ENCODE peak calls at places on chromosomes 1 and 21, in seven cellular contexts. One of them, this sample, is unnamed. For H3K79me1, the result is how much of the 10 kb centered on the place peaks cover.

GRCh38 chr1:114040273-114041043 is 61.2 kb downstream of the OLFML3 start:
- DNase-seq in IMR-90: no peak
- DNase-seq in H1: no peak
- DNase-seq in mesenchymal stem cell: peak
- DNase-seq in neuronal stem cell: no peak
- DNase-seq in mesendoderm: no peak
- DNase-seq in H9: no peak
- DNase-seq in this sample: no peak

GRCh38 chr1:16021681-16022080 is at the start of gene CLCNKA:
- DNase-seq in mesenchymal stem cell: no peak
- DNase-seq in H1: no peak
- DNase-seq in mesendoderm: no peak
- DNase-seq in neuronal stem cell: no peak
- DNase-seq in IMR-90: no peak
- DNase-seq in H9: no peak
- DNase-seq in this sample: no peak

GRCh38 chr1:153384996-153385580 is 5.8 kb downstream of the S100A8 start:
- DNase-seq in neuronal stem cell: no peak
- DNase-seq in H1: no peak
- DNase-seq in mesenchymal stem cell: no peak
- DNase-seq in mesendoderm: no peak
- DNase-seq in H9: peak
- DNase-seq in IMR-90: no peak
- DNase-seq in this sample: no peak

GRCh38 chr1:17010601-17011438 is 908 bp downstream of the ATP13A2 start:
- DNase-seq in H9: no peak
- DNase-seq in IMR-90: peak
- DNase-seq in neuronal stem cell: no peak
- DNase-seq in mesenchymal stem cell: peak
- DNase-seq in mesendoderm: peak
- DNase-seq in H1: no peak
- DNase-seq in this sample: no peak

GRCh38 chr1:150836129-150836773 is 28.2 kb upstream of the CTSK start:
- DNase-seq in mesendoderm: no peak
- DNase-seq in H9: no peak
- DNase-seq in IMR-90: peak
- DNase-seq in mesenchymal stem cell: no peak
- DNase-seq in H1: no peak
- DNase-seq in neuronal stem cell: no peak
- DNase-seq in this sample: no peak

GRCh38 chr1:63041660-63042059 is 257.7 kb downstream of the ATG4C start:
- DNase-seq in mesenchymal stem cell: no peak
- DNase-seq in neuronal stem cell: no peak
- DNase-seq in H9: no peak
- DNase-seq in IMR-90: no peak
- DNase-seq in H1: no peak
- DNase-seq in mesendoderm: no peak
- DNase-seq in this sample: no peak

GRCh38 chr1:75521658-75522057 is 89.3 kb downstream of the SLC44A5 start:
- DNase-seq in IMR-90: no peak
- DNase-seq in neuronal stem cell: no peak
- DNase-seq in mesendoderm: no peak
- DNase-seq in H1: no peak
- DNase-seq in mesenchymal stem cell: no peak
- DNase-seq in H9: no peak
- DNase-seq in this sample: no peak

GRCh38 chr1:6027591-6027990 is 18.1 kb upstream of the KCNAB2 start:
- DNase-seq in neuronal stem cell: no peak
- DNase-seq in H9: no peak
- DNase-seq in H1: no peak
- DNase-seq in mesenchymal stem cell: no peak
- DNase-seq in IMR-90: no peak
- DNase-seq in mesendoderm: no peak
- DNase-seq in this sample: no peak

GRCh38 chr1:203629509-203630082 is 3.0 kb downstream of the ATP2B4 start:
- DNase-seq in neuronal stem cell: no peak
- DNase-seq in H1: no peak
- DNase-seq in IMR-90: peak
- DNase-seq in mesenchymal stem cell: peak
- DNase-seq in mesendoderm: peak
- DNase-seq in H9: peak
- DNase-seq in this sample: peak

GRCh38 chr1:24955161-24955560 is 25.1 kb upstream of the RUNX3 start:
- DNase-seq in H1: no peak
- DNase-seq in IMR-90: peak
- DNase-seq in neuronal stem cell: no peak
- DNase-seq in H9: no peak
- DNase-seq in mesendoderm: no peak
- DNase-seq in mesenchymal stem cell: peak
- DNase-seq in this sample: peak

GRCh38 chr21:45509566-45510465 is 32.4 kb downstream of the SLC19A1 start:
- DNase-seq in H9: peak
- DNase-seq in mesendoderm: no peak
- DNase-seq in H1: no peak
- DNase-seq in mesenchymal stem cell: no peak
- DNase-seq in IMR-90: no peak
- DNase-seq in neuronal stem cell: no peak
- DNase-seq in this sample: no peak

GRCh38 chr21:27571706-27572105 is 604.8 kb upstream of the ADAMTS5 start:
- DNase-seq in H1: no peak
- DNase-seq in H9: no peak
- DNase-seq in IMR-90: peak
- DNase-seq in neuronal stem cell: no peak
- DNase-seq in mesenchymal stem cell: peak
- DNase-seq in mesendoderm: no peak
- DNase-seq in this sample: peak

GRCh38 chr21:26437326-26438009 is 135.6 kb downstream of the CYYR1 start:
- DNase-seq in mesendoderm: no peak
- DNase-seq in H1: no peak
- DNase-seq in H9: peak
- DNase-seq in IMR-90: no peak
- DNase-seq in mesenchymal stem cell: no peak
- DNase-seq in neuronal stem cell: no peak
- DNase-seq in this sample: no peak

GRCh38 chr1:218674280-218674773 is 329.2 kb downstream of the TGFB2 start:
- DNase-seq in mesenchymal stem cell: peak
- DNase-seq in mesendoderm: peak
- DNase-seq in H1: peak
- DNase-seq in IMR-90: peak
- DNase-seq in neuronal stem cell: peak
- DNase-seq in H9: peak
- DNase-seq in this sample: peak

GRCh38 chr1:67832737-67833594 is at the start of gene GNG12:
- DNase-seq in neuronal stem cell: peak
- DNase-seq in H1: peak
- DNase-seq in mesenchymal stem cell: peak
- DNase-seq in mesendoderm: peak
- DNase-seq in IMR-90: peak
- DNase-seq in H9: peak
- DNase-seq in this sample: peak

GRCh38 chr21:38303300-38303699 is 46.5 kb downstream of the KCNJ15 start:
- DNase-seq in mesenchymal stem cell: peak
- DNase-seq in IMR-90: peak
- DNase-seq in H9: no peak
- DNase-seq in mesendoderm: no peak
- DNase-seq in neuronal stem cell: no peak
- DNase-seq in H1: no peak
- DNase-seq in this sample: no peak

GRCh38 chr1:65904681-65905083 is 112.0 kb downstream of the PDE4B start:
- DNase-seq in mesendoderm: peak
- DNase-seq in H1: no peak
- DNase-seq in H9: no peak
- DNase-seq in IMR-90: peak
- DNase-seq in mesenchymal stem cell: peak
- DNase-seq in neuronal stem cell: no peak
- DNase-seq in this sample: no peak

GRCh38 chr1:71350805-71351204 is 270.0 kb upstream of the ZRANB2 start:
- DNase-seq in H1: no peak
- DNase-seq in IMR-90: peak
- DNase-seq in H9: no peak
- DNase-seq in mesendoderm: no peak
- DNase-seq in neuronal stem cell: no peak
- DNase-seq in mesenchymal stem cell: no peak
- DNase-seq in this sample: no peak

GRCh38 chr1:162672678-162673259 is 40.5 kb downstream of the DDR2 start:
- DNase-seq in H9: no peak
- DNase-seq in mesendoderm: no peak
- DNase-seq in IMR-90: no peak
- DNase-seq in mesenchymal stem cell: no peak
- DNase-seq in neuronal stem cell: no peak
- DNase-seq in H1: no peak
- DNase-seq in this sample: no peak

DNA sequence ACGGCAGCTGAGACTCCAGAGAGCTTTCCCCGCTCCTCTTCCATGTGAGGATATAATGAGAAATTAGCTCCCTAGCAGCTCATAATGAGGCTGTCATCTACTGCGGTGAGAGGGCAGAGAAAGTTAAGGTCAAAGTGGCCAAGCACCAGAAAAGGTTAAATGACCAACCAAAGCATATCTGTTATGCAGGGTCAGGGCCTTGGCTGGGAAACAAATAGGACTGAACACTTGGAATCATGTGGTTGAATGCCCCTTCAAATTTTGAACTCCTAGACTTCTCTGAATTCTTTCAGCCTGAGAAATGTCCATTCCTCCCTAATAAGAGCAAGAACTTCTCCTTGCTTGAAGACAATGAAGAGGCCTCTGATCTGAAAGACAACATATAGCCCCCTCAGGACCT is 115.9 kb downstream of the TM2D1 start:
- DNase-seq in IMR-90: no peak
- DNase-seq in H1: no peak
- DNase-seq in mesendoderm: no peak
- DNase-seq in neuronal stem cell: no peak
- DNase-seq in mesenchymal stem cell: no peak
- DNase-seq in H9: no peak
- DNase-seq in this sample: no peak
- H3K23ac ChIP-seq in IMR-90: no peak
- H3K23ac ChIP-seq in H1: no peak
- H3K23ac ChIP-seq in mesendoderm: no peak
- H3K23ac ChIP-seq in neuronal stem cell: no peak
- H3K23ac ChIP-seq in mesenchymal stem cell: no peak
- H3K23ac ChIP-seq in H9: no peak
- H3K23ac ChIP-seq in this sample: no peak

GRCh38 chr1:8431028-8431427 is 113.1 kb downstream of the SLC45A1 start:
- DNase-seq in mesenchymal stem cell: no peak
- DNase-seq in mesendoderm: peak
- DNase-seq in neuronal stem cell: no peak
- DNase-seq in IMR-90: no peak
- DNase-seq in H9: no peak
- DNase-seq in H1: no peak
- DNase-seq in this sample: no peak

GRCh38 chr1:8430476-8430875 is 112.6 kb downstream of the SLC45A1 start:
- DNase-seq in IMR-90: no peak
- DNase-seq in mesenchymal stem cell: no peak
- DNase-seq in H1: no peak
- DNase-seq in H9: no peak
- DNase-seq in neuronal stem cell: no peak
- DNase-seq in mesendoderm: no peak
- DNase-seq in this sample: no peak

GRCh38 chr1:8434104-8434503 is 116.2 kb downstream of the SLC45A1 start:
- DNase-seq in mesendoderm: no peak
- DNase-seq in mesenchymal stem cell: no peak
- DNase-seq in IMR-90: no peak
- DNase-seq in H9: no peak
- DNase-seq in neuronal stem cell: no peak
- DNase-seq in H1: no peak
- DNase-seq in this sample: no peak

GRCh38 chr1:8429549-8430105 is 111.7 kb downstream of the SLC45A1 start:
- DNase-seq in H1: no peak
- DNase-seq in IMR-90: no peak
- DNase-seq in H9: no peak
- DNase-seq in mesenchymal stem cell: no peak
- DNase-seq in neuronal stem cell: no peak
- DNase-seq in mesendoderm: no peak
- DNase-seq in this sample: no peak

GRCh38 chr1:8431779-8432178 is 113.9 kb downstream of the SLC45A1 start:
- DNase-seq in IMR-90: no peak
- DNase-seq in H9: no peak
- DNase-seq in H1: no peak
- DNase-seq in mesendoderm: no peak
- DNase-seq in mesenchymal stem cell: no peak
- DNase-seq in neuronal stem cell: no peak
- DNase-seq in this sample: no peak
- H3K79me1 ChIP-seq in IMR-90: under half
- H3K79me1 ChIP-seq in H9: under half
- H3K79me1 ChIP-seq in H1: under half
- H3K79me1 ChIP-seq in mesendoderm: under half
- H3K79me1 ChIP-seq in mesenchymal stem cell: under half
- H3K79me1 ChIP-seq in neuronal stem cell: under half
- H3K79me1 ChIP-seq in this sample: under half

DNA sequence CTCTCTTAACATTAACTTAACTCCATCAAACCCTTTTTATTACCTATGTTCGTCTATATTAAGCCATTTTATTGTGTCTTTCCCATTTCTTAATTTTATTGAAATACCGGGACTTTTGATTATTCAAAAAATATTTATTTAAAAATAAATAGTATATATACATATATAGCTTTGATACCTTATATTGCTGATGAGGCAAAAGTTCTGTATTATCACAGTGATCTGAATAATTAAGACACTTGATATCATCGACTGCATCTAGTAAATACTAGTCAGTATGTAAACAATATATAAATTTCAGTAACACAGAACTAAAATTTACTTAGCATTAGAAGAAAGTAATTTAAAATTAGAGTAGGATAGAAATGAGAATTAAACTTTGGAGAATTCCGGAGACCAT is 22.0 kb downstream of the TTLL7 start:
- DNase-seq in mesendoderm: no peak
- DNase-seq in H1: no peak
- DNase-seq in neuronal stem cell: no peak
- DNase-seq in H9: no peak
- DNase-seq in IMR-90: no peak
- DNase-seq in mesenchymal stem cell: no peak
- DNase-seq in this sample: no peak
- H3K23ac ChIP-seq in mesendoderm: no peak
- H3K23ac ChIP-seq in H1: no peak
- H3K23ac ChIP-seq in neuronal stem cell: no peak
- H3K23ac ChIP-seq in H9: no peak
- H3K23ac ChIP-seq in IMR-90: no peak
- H3K23ac ChIP-seq in mesenchymal stem cell: no peak
- H3K23ac ChIP-seq in this sample: no peak

DNA sequence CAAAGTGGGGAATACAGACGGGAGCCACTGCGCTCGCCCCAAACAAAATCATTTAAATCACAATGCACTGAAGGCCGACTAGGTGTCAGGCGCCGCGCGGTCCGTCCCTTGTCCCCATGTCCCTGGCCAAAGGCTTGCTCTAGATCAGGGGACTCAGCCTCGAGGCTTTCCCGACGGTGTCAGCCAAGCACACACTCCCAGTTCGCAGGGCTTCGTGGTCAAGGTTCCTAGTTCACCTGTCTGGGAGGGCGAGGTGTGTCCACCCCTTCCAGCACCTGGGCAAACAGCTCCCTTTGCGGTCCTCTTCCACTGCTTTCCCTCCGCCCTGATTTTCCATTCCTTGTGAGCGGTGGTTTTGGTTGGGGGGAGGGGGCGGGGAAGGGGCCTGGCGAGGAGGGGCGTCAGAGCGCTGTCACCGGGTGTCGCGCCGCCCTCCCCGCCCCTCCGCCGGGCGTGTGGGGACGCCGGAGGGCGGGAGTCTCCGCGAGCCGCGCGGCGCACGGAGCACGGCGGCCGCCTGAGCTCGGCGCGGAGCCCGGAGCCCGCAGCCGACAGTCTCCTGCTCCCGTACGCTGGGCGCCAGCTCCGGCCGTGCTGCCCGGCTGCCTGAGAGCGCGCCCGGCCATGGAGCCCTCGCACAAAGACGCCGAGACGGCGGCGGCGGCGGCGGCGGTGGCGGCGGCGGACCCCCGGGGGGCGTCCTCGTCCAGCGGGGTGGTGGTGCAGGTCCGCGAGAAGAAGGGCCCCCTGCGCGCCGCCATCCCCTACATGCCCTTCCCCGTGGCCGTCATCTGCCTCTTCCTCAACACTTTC is at the start of gene STUM:
- DNase-seq in IMR-90: peak
- DNase-seq in H1: no peak
- DNase-seq in H9: peak
- DNase-seq in mesendoderm: peak
- DNase-seq in mesenchymal stem cell: peak
- DNase-seq in neuronal stem cell: peak
- DNase-seq in this sample: peak
- H3K79me1 ChIP-seq in IMR-90: under half
- H3K79me1 ChIP-seq in H1: under half
- H3K79me1 ChIP-seq in H9: under half
- H3K79me1 ChIP-seq in mesendoderm: under half
- H3K79me1 ChIP-seq in mesenchymal stem cell: under half
- H3K79me1 ChIP-seq in neuronal stem cell: under half
- H3K79me1 ChIP-seq in this sample: under half

This sample was measured in trophoblast cell.